ENCODE peak calls at places on chromosomes 13 and 19, in six cellular contexts. Y is GM12878, Z is K562, D is H1, C is HCT116, N is HepG2. Q is an unnamed sample.

GRCh38 chr19:13505761-13506549 is at the start of gene CACNA1A:
- DNase-seq in Y (no peak), Z (no peak), D (peak; percentile 80), N (no peak), C (no peak), Q (no peak)

GRCh38 chr13:47426126-47426849 is 529.4 kb upstream of the HTR2A start:
- DNase-seq in Y (no peak), N (no peak), Z (no peak), D (no peak), C (no peak), Q (no peak)

GRCh38 chr13:73268306-73268705 is 209.5 kb downstream of the KLF5 start:
- DNase-seq in C (no peak), Z (no peak), N (no peak), D (no peak), Y (no peak), Q (no peak)

GRCh38 chr13:28077231-28077630 is 23.1 kb downstream of the FLT3 start:
- DNase-seq in Y (no peak), C (no peak), Z (no peak), D (no peak), N (no peak), Q (no peak)

GRCh38 chr13:79401259-79402071 is 4.6 kb downstream of the RBM26 start:
- DNase-seq in Y (no peak), Z (no peak), C (no peak), N (no peak), D (no peak), Q (no peak)

GRCh38 chr13:39526499-39526898 is 76.5 kb downstream of the LHFPL6 start:
- DNase-seq in N (no peak), C (no peak), D (no peak), Z (no peak), Y (no peak), Q (no peak)

GRCh38 chr19:44280916-44281315 is 21.2 kb downstream of the ZNF233 start:
- DNase-seq in C (no peak), Y (no peak), D (no peak), N (no peak), Z (no peak), Q (no peak)

GRCh38 chr13:52949744-52950143 is 78.9 kb upstream of the OLFM4 start:
- DNase-seq in N (no peak), Z (no peak), D (no peak), Y (no peak), C (no peak), Q (no peak)

GRCh38 chr13:23025848-23026608 is 154.8 kb upstream of the SGCG start:
- DNase-seq in Z (no peak), C (no peak), N (no peak), D (no peak), Y (no peak), Q (no peak)

GRCh38 chr13:24288870-24289269 is 20.5 kb upstream of the C1QTNF9 start:
- DNase-seq in D (no peak), Y (no peak), C (no peak), Z (no peak), N (no peak), Q (no peak)

GRCh38 chr19:42151735-42152134 is 19.5 kb upstream of the POU2F2 start:
- DNase-seq in C (no peak), D (no peak), Z (no peak), Y (no peak), N (no peak), Q (no peak)

GRCh38 chr19:42149447-42150202 is 17.4 kb upstream of the POU2F2 start:
- DNase-seq in Y (no peak), D (no peak), N (no peak), C (no peak), Z (no peak), Q (no peak)

GRCh38 chr19:42152285-42152684 is 20.0 kb upstream of the POU2F2 start:
- DNase-seq in C (no peak), Z (no peak), Y (no peak), N (no peak), D (no peak), Q (no peak)

GRCh38 chr19:42150940-42151339 is 18.7 kb upstream of the POU2F2 start:
- DNase-seq in C (no peak), D (no peak), Z (no peak), Y (no peak), N (no peak), Q (no peak)

GRCh38 chr19:42150353-42150752 is 18.1 kb upstream of the POU2F2 start:
- DNase-seq in Z (no peak), N (no peak), C (no peak), Y (no peak), D (no peak), Q (no peak)
- H3K4me1 ChIP-seq in Z (no peaks in the 10 kb centered on the region), N (no peaks in the 10 kb centered on the region), C (no peaks in the 10 kb centered on the region), Y (peaks cover 9% of the 10 kb centered on the region), D (peaks cover 12% of the 10 kb centered on the region), Q (peaks cover 10% of the 10 kb centered on the region)

GRCh38 chr13:96020155-96020575 is 33.0 kb downstream of the UGGT2 start:
- DNase-seq in Y (peak; percentile 23), Z (peak; percentile 39), C (peak; percentile 56), D (no peak), N (peak; percentile 75), Q (peak; percentile 64)
- H3K36me3 ChIP-seq in Y (peaks cover 8% of the 10 kb centered on the region), Z (peaks cover 15% of the 10 kb centered on the region), C (no peaks in the 10 kb centered on the region), D (peaks cover 25% of the 10 kb centered on the region), N (peaks cover 6% of the 10 kb centered on the region), Q (peaks cover 18% of the 10 kb centered on the region)

DNA sequence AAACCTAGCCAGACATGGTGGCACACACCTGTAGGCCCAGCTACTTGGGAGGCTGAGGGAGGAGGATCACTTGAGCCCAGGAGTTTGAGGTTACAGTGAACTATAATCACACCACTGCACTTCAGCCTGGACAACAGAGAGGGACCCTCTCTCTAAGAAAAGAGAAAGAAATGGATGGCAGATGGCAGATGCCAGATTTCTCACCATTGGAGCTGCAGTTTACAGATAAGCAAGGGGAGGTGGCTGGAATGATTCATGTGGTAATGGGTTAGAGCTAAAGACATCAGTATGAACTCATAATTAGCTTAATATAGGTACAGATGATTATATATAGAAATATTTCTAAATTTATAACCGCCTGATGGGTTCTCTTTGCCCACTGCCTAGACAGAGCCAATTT is 80.1 kb upstream of the IPO5 start:
- DNase-seq in N (no peak), D (peak; percentile 3), C (no peak), Y (no peak), Z (no peak), Q (no peak)
- TF ChIP-seq ZNF274 in N (no peak), D (no peak), C (no peak), Y (no peak), Z (no peak), Q (no peak)

GRCh38 chr13:51425410-51426042 is 27.3 kb downstream of the INTS6 start:
- DNase-seq in Y (no peak), N (no peak), Z (no peak), C (no peak), D (no peak), Q (no peak)
- H3K4me1 ChIP-seq in Y (peaks cover 31% of the 10 kb centered on the region), N (peaks cover 47% of the 10 kb centered on the region), Z (no peaks in the 10 kb centered on the region), C (no peaks in the 10 kb centered on the region), D (peaks cover 6% of the 10 kb centered on the region), Q (no peaks in the 10 kb centered on the region)

GRCh38 chr19:9155591-9155990 is 15.4 kb downstream of the ZNF317 start:
- DNase-seq in Z (no peak), N (no peak), C (no peak), Y (no peak), D (no peak), Q (no peak)

GRCh38 chr19:9159891-9160290 is 18.9 kb upstream of the OR7D2 start:
- DNase-seq in D (no peak), Z (no peak), Y (no peak), C (no peak), N (no peak), Q (no peak)

GRCh38 chr19:9156304-9156703 is 16.1 kb downstream of the ZNF317 start:
- DNase-seq in C (no peak), D (no peak), N (no peak), Z (no peak), Y (no peak), Q (no peak)

GRCh38 chr19:9165256-9165655 is 13.5 kb upstream of the OR7D2 start:
- DNase-seq in D (no peak), N (no peak), Y (no peak), C (no peak), Z (no peak), Q (no peak)

GRCh38 chr19:9161427-9161826 is 17.4 kb upstream of the OR7D2 start:
- DNase-seq in N (no peak), Z (no peak), C (no peak), Y (no peak), D (no peak), Q (no peak)
- H3K36me3 ChIP-seq in N (peaks cover 76% of the 10 kb centered on the region), Z (peaks cover 71% of the 10 kb centered on the region), C (peaks cover 69% of the 10 kb centered on the region), Y (peaks cover 48% of the 10 kb centered on the region), D (peaks cover 83% of the 10 kb centered on the region), Q (peaks cover 90% of the 10 kb centered on the region)

Q was measured in NT2/D1.